ENCODE peak calls at places on chromosomes 11 and 22, in four cellular contexts. One of them, this sample, is unnamed. For H3K9me3, the result is how much of the 10 kb centered on the place peaks cover.

GRCh38 chr11:76664578-76665061 is 5.9 kb downstream of the LRRC32 start:
- DNase-seq in HCT116: no peak
- DNase-seq in stomach: no peak
- DNase-seq in heart left ventricle: no peak
- DNase-seq in this sample: no peak

GRCh38 chr22:22422629-22423112 is 85.9 kb downstream of the ZNF280B start:
- DNase-seq in HCT116: peak
- DNase-seq in stomach: peak
- DNase-seq in heart left ventricle: peak
- DNase-seq in this sample: peak

GRCh38 chr11:119251114-119251513 is 45.0 kb downstream of the CBL start:
- DNase-seq in HCT116: no peak
- DNase-seq in stomach: no peak
- DNase-seq in heart left ventricle: no peak
- DNase-seq in this sample: no peak

GRCh38 chr11:45107051-45107450 is 39.4 kb upstream of the PRDM11 start:
- DNase-seq in HCT116: no peak
- DNase-seq in stomach: no peak
- DNase-seq in heart left ventricle: no peak
- DNase-seq in this sample: no peak

GRCh38 chr11:82988936-82989627 is 82.6 kb downstream of the RAB30 start:
- DNase-seq in HCT116: no peak
- DNase-seq in stomach: no peak
- DNase-seq in heart left ventricle: no peak
- DNase-seq in this sample: peak

GRCh38 chr11:99275521-99275920 is 254.8 kb downstream of the CNTN5 start:
- DNase-seq in HCT116: no peak
- DNase-seq in stomach: no peak
- DNase-seq in heart left ventricle: no peak
- DNase-seq in this sample: no peak

GRCh38 chr22:20211997-20212753 is 55.9 kb downstream of the RTN4R start:
- DNase-seq in HCT116: peak
- DNase-seq in stomach: peak
- DNase-seq in heart left ventricle: peak
- DNase-seq in this sample: peak

GRCh38 chr11:2419638-2420501 is 19.3 kb downstream of the TSSC4 start:
- DNase-seq in HCT116: peak
- DNase-seq in stomach: peak
- DNase-seq in heart left ventricle: peak
- DNase-seq in this sample: peak

GRCh38 chr11:3229673-3230630 is 2.3 kb downstream of the MRGPRE start:
- DNase-seq in HCT116: no peak
- DNase-seq in stomach: no peak
- DNase-seq in heart left ventricle: no peak
- DNase-seq in this sample: no peak

GRCh38 chr11:60121259-60121658 is 32.8 kb downstream of the MS4A2 start:
- DNase-seq in HCT116: no peak
- DNase-seq in stomach: no peak
- DNase-seq in heart left ventricle: no peak
- DNase-seq in this sample: peak

GRCh38 chr11:67613960-67614715 is 7.4 kb downstream of the NDUFV1 start:
- DNase-seq in HCT116: peak
- DNase-seq in stomach: peak
- DNase-seq in heart left ventricle: peak
- DNase-seq in this sample: peak

GRCh38 chr11:109552376-109552775 is 130.4 kb downstream of the C11orf87 start:
- DNase-seq in HCT116: no peak
- DNase-seq in stomach: no peak
- DNase-seq in heart left ventricle: no peak
- DNase-seq in this sample: no peak

GRCh38 chr11:94837317-94837716 is 69.2 kb downstream of the AMOTL1 start:
- DNase-seq in HCT116: no peak
- DNase-seq in stomach: no peak
- DNase-seq in heart left ventricle: peak
- DNase-seq in this sample: no peak

GRCh38 chr11:57426439-57426753 is 525 bp downstream of the SLC43A3 start:
- DNase-seq in HCT116: no peak
- DNase-seq in stomach: no peak
- DNase-seq in heart left ventricle: no peak
- DNase-seq in this sample: no peak

GRCh38 chr11:119980431-119980830 is 157.5 kb downstream of the TRIM29 start:
- DNase-seq in HCT116: no peak
- DNase-seq in stomach: no peak
- DNase-seq in heart left ventricle: no peak
- DNase-seq in this sample: no peak

GRCh38 chr22:30290679-30291333 is 1.5 kb upstream of the CASTOR1 start:
- DNase-seq in HCT116: no peak
- DNase-seq in stomach: peak
- DNase-seq in heart left ventricle: peak
- DNase-seq in this sample: no peak

GRCh38 chr11:99370557-99371200 is 349.9 kb downstream of the CNTN5 start:
- DNase-seq in HCT116: no peak
- DNase-seq in stomach: no peak
- DNase-seq in heart left ventricle: peak
- DNase-seq in this sample: no peak

GRCh38 chr11:15889972-15890371 is 466.4 kb downstream of the SOX6 start:
- DNase-seq in HCT116: no peak
- DNase-seq in stomach: no peak
- DNase-seq in heart left ventricle: no peak
- DNase-seq in this sample: no peak

GRCh38 chr11:124970925-124971324 is 16.9 kb downstream of the CCDC15 start:
- DNase-seq in HCT116: peak
- DNase-seq in stomach: no peak
- DNase-seq in heart left ventricle: no peak
- DNase-seq in this sample: peak

GRCh38 chr22:22105364-22105763 is 122.8 kb upstream of the TOP3B start:
- DNase-seq in HCT116: no peak
- DNase-seq in stomach: no peak
- DNase-seq in heart left ventricle: no peak
- DNase-seq in this sample: no peak

GRCh38 chr22:46275455-46276129 is 7.8 kb downstream of the TTC38 start:
- DNase-seq in HCT116: no peak
- DNase-seq in stomach: no peak
- DNase-seq in heart left ventricle: no peak
- DNase-seq in this sample: peak

GRCh38 chr11:47220401-47220821 is 5.6 kb downstream of the DDB2 start:
- DNase-seq in HCT116: no peak
- DNase-seq in stomach: no peak
- DNase-seq in heart left ventricle: no peak
- DNase-seq in this sample: no peak

GRCh38 chr22:37601540-37602442 is 6.8 kb upstream of the GGA1 start:
- DNase-seq in HCT116: peak
- DNase-seq in stomach: peak
- DNase-seq in heart left ventricle: no peak
- DNase-seq in this sample: peak

GRCh38 chr11:58494096-58494495 is 13.8 kb downstream of the OR5B21 start:
- DNase-seq in HCT116: no peak
- DNase-seq in stomach: no peak
- DNase-seq in heart left ventricle: no peak
- DNase-seq in this sample: no peak

GRCh38 chr11:40306938-40307548 is 1152.4 kb downstream of the LRRC4C start:
- DNase-seq in HCT116: no peak
- DNase-seq in stomach: no peak
- DNase-seq in heart left ventricle: no peak
- DNase-seq in this sample: peak

GRCh38 chr11:4125141-4125540 is 30.5 kb downstream of the RRM1 start:
- DNase-seq in HCT116: no peak
- DNase-seq in stomach: no peak
- DNase-seq in heart left ventricle: no peak
- DNase-seq in this sample: peak

GRCh38 chr22:44309137-44309536 is 3.6 kb downstream of the SHISAL1 start:
- DNase-seq in HCT116: peak
- DNase-seq in stomach: no peak
- DNase-seq in heart left ventricle: no peak
- DNase-seq in this sample: no peak

GRCh38 chr11:61961570-61962212 is 5.7 kb downstream of the FTH1 start:
- DNase-seq in HCT116: no peak
- DNase-seq in stomach: peak
- DNase-seq in heart left ventricle: peak
- DNase-seq in this sample: peak

GRCh38 chr22:38649841-38650522 is 6.2 kb downstream of the FAM227A start:
- DNase-seq in HCT116: no peak
- DNase-seq in stomach: no peak
- DNase-seq in heart left ventricle: no peak
- DNase-seq in this sample: no peak

GRCh38 chr22:40247976-40248375 is 70.3 kb downstream of the TNRC6B start:
- DNase-seq in HCT116: no peak
- DNase-seq in stomach: no peak
- DNase-seq in heart left ventricle: no peak
- DNase-seq in this sample: peak

GRCh38 chr11:11263238-11264030 is 89.6 kb downstream of the CSNK2A3 start:
- DNase-seq in HCT116: no peak
- DNase-seq in stomach: no peak
- DNase-seq in heart left ventricle: no peak
- DNase-seq in this sample: peak
- H3K9me3 ChIP-seq in HCT116: under half
- H3K9me3 ChIP-seq in stomach: under half
- H3K9me3 ChIP-seq in heart left ventricle: under half
- H3K9me3 ChIP-seq in this sample: under half

GRCh38 chr22:23836281-23836680 is 2.5 kb downstream of the DERL3 start:
- DNase-seq in HCT116: no peak
- DNase-seq in stomach: no peak
- DNase-seq in heart left ventricle: no peak
- DNase-seq in this sample: no peak
- H3K27ac ChIP-seq in HCT116: no peak
- H3K27ac ChIP-seq in stomach: peak
- H3K27ac ChIP-seq in heart left ventricle: peak
- H3K27ac ChIP-seq in this sample: no peak

DNA sequence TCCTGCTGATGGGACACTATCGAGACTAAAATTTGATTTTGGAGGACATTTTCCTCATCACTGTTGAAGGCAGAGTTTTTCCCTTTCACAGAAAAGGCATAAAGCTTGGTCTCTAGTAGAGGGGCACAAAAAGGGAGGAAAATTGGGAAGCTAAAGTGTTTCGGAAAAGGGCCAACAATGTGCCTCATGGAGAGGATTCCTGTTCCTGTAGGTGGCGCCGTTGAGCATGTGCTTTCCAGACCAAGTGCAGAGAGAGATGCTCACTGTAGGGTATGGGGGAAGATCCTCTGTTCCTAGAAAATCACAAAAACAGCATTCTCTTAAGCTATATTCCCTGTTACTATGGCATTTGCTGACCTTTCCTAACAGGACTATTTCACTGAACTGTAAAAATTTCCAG is 18.4 kb upstream of the OR4C5 start:
- DNase-seq in HCT116: no peak
- DNase-seq in stomach: no peak
- DNase-seq in heart left ventricle: no peak
- DNase-seq in this sample: no peak
- H3K9me3 ChIP-seq in HCT116: under half
- H3K9me3 ChIP-seq in stomach: half or more
- H3K9me3 ChIP-seq in heart left ventricle: under half
- H3K9me3 ChIP-seq in this sample: under half

GRCh38 chr11:87356428-87356827 is 318.7 kb downstream of the TMEM135 start:
- DNase-seq in HCT116: no peak
- DNase-seq in stomach: no peak
- DNase-seq in heart left ventricle: no peak
- DNase-seq in this sample: peak

GRCh38 chr11:87353904-87354303 is 316.2 kb downstream of the TMEM135 start:
- DNase-seq in HCT116: no peak
- DNase-seq in stomach: no peak
- DNase-seq in heart left ventricle: no peak
- DNase-seq in this sample: no peak

GRCh38 chr11:87351671-87352070 is 313.9 kb downstream of the TMEM135 start:
- DNase-seq in HCT116: no peak
- DNase-seq in stomach: no peak
- DNase-seq in heart left ventricle: no peak
- DNase-seq in this sample: no peak

GRCh38 chr11:87355614-87356013 is 317.9 kb downstream of the TMEM135 start:
- DNase-seq in HCT116: no peak
- DNase-seq in stomach: no peak
- DNase-seq in heart left ventricle: no peak
- DNase-seq in this sample: no peak

GRCh38 chr11:87352759-87353707 is 315.3 kb downstream of the TMEM135 start:
- DNase-seq in HCT116: peak
- DNase-seq in stomach: peak
- DNase-seq in heart left ventricle: peak
- DNase-seq in this sample: peak
- H3K27ac ChIP-seq in HCT116: no peak
- H3K27ac ChIP-seq in stomach: no peak
- H3K27ac ChIP-seq in heart left ventricle: no peak
- H3K27ac ChIP-seq in this sample: no peak

GRCh38 chr22:49102367-49102766 is 725.3 kb downstream of the BRD1 start:
- DNase-seq in HCT116: no peak
- DNase-seq in stomach: no peak
- DNase-seq in heart left ventricle: no peak
- DNase-seq in this sample: no peak
- H3K9me3 ChIP-seq in HCT116: under half
- H3K9me3 ChIP-seq in stomach: under half
- H3K9me3 ChIP-seq in heart left ventricle: under half
- H3K9me3 ChIP-seq in this sample: under half

This sample was measured in small intestine.